ENCODE peak calls at places on chromosome 22, in six cellular contexts. W, S, X, G, O and P are unnamed samples.

GRCh38 chr22:32849501-32849900 is 48.0 kb downstream of the TIMP3 start:
- DNase-seq in W (no peak), S (no peak), X (no peak), G (no peak), O (no peak), P (no peak)

GRCh38 chr22:41364955-41365354 is 16.8 kb upstream of the TEF start:
- DNase-seq in W (no peak), S (no peak), X (no peak), G (no peak), O (no peak), P (no peak)

GRCh38 chr22:28328751-28329150 is 350.9 kb downstream of the TTC28 start:
- DNase-seq in W (no peak), S (no peak), X (no peak), G (no peak), O (no peak), P (no peak)

GRCh38 chr22:29044657-29045176 is 16.9 kb downstream of the C22orf31 start:
- DNase-seq in W (no peak), S (no peak), X (no peak), G (peak), O (peak), P (no peak)

GRCh38 chr22:43622886-43623285 is 189.2 kb downstream of the EFCAB6 start:
- DNase-seq in W (no peak), S (no peak), X (no peak), G (no peak), O (no peak), P (no peak)

GRCh38 chr22:33851240-33851639 is 69.0 kb downstream of the LARGE1 start:
- DNase-seq in W (no peak), S (no peak), X (no peak), G (no peak), O (no peak), P (no peak)

GRCh38 chr22:27133951-27134664 is 476.7 kb downstream of the MIAT start:
- DNase-seq in W (peak), S (no peak), X (peak), G (no peak), O (peak), P (no peak)

GRCh38 chr22:35561796-35562526 is 21.3 kb downstream of the RASD2 start:
- DNase-seq in W (peak), S (no peak), X (peak), G (no peak), O (no peak), P (peak)

GRCh38 chr22:43148581-43148980 is 2.8 kb upstream of the TSPO start:
- DNase-seq in W (no peak), S (no peak), X (no peak), G (no peak), O (no peak), P (no peak)

GRCh38 chr22:30602049-30602448 is 4.9 kb upstream of the TCN2 start:
- DNase-seq in W (peak), S (no peak), X (peak), G (peak), O (peak), P (no peak)

GRCh38 chr22:45166935-45167334 is 3.2 kb downstream of the NUP50 start:
- DNase-seq in W (no peak), S (no peak), X (no peak), G (no peak), O (no peak), P (no peak)

GRCh38 chr22:49953027-49953679 is 7.4 kb upstream of the PIM3 start:
- DNase-seq in W (no peak), S (no peak), X (no peak), G (no peak), O (no peak), P (no peak)

GRCh38 chr22:30538280-30538679 is 8.3 kb downstream of the SEC14L6 start:
- DNase-seq in W (no peak), S (no peak), X (no peak), G (no peak), O (no peak), P (no peak)

GRCh38 chr22:22069450-22070370 is 87.1 kb upstream of the TOP3B start:
- DNase-seq in W (no peak), S (no peak), X (peak), G (no peak), O (no peak), P (no peak)

GRCh38 chr22:43891360-43892182 is at the start of gene PNPLA5:
- DNase-seq in W (no peak), S (no peak), X (no peak), G (no peak), O (no peak), P (peak)

GRCh38 chr22:19419464-19420178 is 11.9 kb downstream of the HIRA start:
- DNase-seq in W (no peak), S (no peak), X (peak), G (no peak), O (no peak), P (no peak)

GRCh38 chr22:27990879-27991278 is 71.8 kb upstream of the PITPNB start:
- DNase-seq in W (peak), S (peak), X (peak), G (peak), O (peak), P (peak)

GRCh38 chr22:30572840-30573593 is 1.4 kb downstream of the GAL3ST1 start:
- DNase-seq in W (peak), S (no peak), X (no peak), G (peak), O (no peak), P (no peak)

GRCh38 chr22:43826142-43827093 is 14.3 kb upstream of the EFCAB6 start:
- DNase-seq in W (peak), S (no peak), X (no peak), G (no peak), O (no peak), P (no peak)

GRCh38 chr22:49951001-49951677 is 9.4 kb upstream of the PIM3 start:
- DNase-seq in W (no peak), S (no peak), X (no peak), G (no peak), O (no peak), P (no peak)

GRCh38 chr22:22076361-22076760 is 93.8 kb upstream of the TOP3B start:
- DNase-seq in W (no peak), S (no peak), X (no peak), G (no peak), O (no peak), P (no peak)

GRCh38 chr22:44329179-44329796 is 16.5 kb upstream of the SHISAL1 start:
- DNase-seq in W (no peak), S (no peak), X (no peak), G (no peak), O (no peak), P (no peak)

DNA sequence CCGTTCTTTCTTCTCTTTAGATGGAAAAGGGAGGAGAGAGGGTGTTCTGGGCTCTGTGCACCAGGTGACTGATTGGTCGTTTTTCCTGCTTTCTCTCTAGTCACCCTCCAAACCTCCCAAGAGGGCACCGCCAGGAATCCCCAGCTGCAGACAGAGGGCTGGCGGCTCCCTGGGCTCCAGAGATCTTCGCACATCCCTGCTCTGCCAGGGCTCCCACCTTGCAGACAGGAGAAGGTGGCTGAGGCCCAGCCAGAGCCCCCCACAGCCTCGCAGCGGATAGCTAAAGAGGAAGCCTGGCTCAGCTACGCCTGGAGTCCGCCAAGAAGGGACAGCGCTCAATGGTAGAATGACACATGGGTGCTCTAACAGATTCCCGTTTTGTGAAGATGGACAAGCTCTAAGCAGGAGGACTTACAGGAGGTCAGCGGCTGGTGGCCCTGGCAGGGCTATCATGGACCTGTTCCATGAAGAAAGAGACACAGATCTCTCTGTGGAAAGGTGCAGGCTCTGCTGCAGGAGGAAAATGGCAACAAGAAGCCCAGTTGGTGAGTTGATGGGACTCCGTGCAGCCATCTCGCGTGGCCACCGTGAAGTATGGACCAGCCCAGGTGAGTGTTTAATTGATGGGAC is 976.9 kb downstream of the BRD1 start:
- DNase-seq in W (no peak), S (no peak), X (no peak), G (no peak), O (no peak), P (no peak)
- TF ChIP-seq JUN in W (no peak), S (no peak), X (no peak), G (no peak), O (no peak), P (no peak)

GRCh38 chr22:24330636-24331035 is 60.0 kb downstream of the SPECC1L start:
- DNase-seq in W (no peak), S (no peak), X (peak), G (no peak), O (peak), P (no peak)
- TF ChIP-seq JUN in W (no peak), S (no peak), X (no peak), G (no peak), O (no peak), P (no peak)

GRCh38 chr22:37220543-37220968 is 8.3 kb upstream of the SSTR3 start:
- DNase-seq in W (no peak), S (no peak), X (no peak), G (no peak), O (no peak), P (no peak)

GRCh38 chr22:37221424-37222336 is 9.4 kb upstream of the SSTR3 start:
- DNase-seq in W (no peak), S (no peak), X (no peak), G (no peak), O (no peak), P (no peak)

GRCh38 chr22:37218399-37218770 is 6.1 kb upstream of the SSTR3 start:
- DNase-seq in W (no peak), S (no peak), X (no peak), G (no peak), O (no peak), P (no peak)

GRCh38 chr22:37219534-37219933 is 7.3 kb upstream of the SSTR3 start:
- DNase-seq in W (no peak), S (no peak), X (no peak), G (no peak), O (no peak), P (no peak)

GRCh38 chr22:37218771-37219411 is 6.6 kb upstream of the SSTR3 start:
- DNase-seq in W (no peak), S (no peak), X (no peak), G (no peak), O (no peak), P (no peak)
- TF ChIP-seq JUN in W (no peak), S (no peak), X (no peak), G (no peak), O (no peak), P (no peak)

GRCh38 chr22:17710023-17710422 is 64.2 kb downstream of the BID start:
- DNase-seq in W (no peak), S (no peak), X (no peak), G (no peak), O (no peak), P (no peak)

GRCh38 chr22:17707526-17707925 is 66.7 kb downstream of the BID start:
- DNase-seq in W (no peak), S (no peak), X (no peak), G (no peak), O (peak), P (no peak)

GRCh38 chr22:17717708-17718107 is 56.6 kb downstream of the BID start:
- DNase-seq in W (no peak), S (no peak), X (no peak), G (no peak), O (no peak), P (no peak)

GRCh38 chr22:17716529-17716928 is 57.7 kb downstream of the BID start:
- DNase-seq in W (no peak), S (no peak), X (no peak), G (no peak), O (no peak), P (no peak)

DNA sequence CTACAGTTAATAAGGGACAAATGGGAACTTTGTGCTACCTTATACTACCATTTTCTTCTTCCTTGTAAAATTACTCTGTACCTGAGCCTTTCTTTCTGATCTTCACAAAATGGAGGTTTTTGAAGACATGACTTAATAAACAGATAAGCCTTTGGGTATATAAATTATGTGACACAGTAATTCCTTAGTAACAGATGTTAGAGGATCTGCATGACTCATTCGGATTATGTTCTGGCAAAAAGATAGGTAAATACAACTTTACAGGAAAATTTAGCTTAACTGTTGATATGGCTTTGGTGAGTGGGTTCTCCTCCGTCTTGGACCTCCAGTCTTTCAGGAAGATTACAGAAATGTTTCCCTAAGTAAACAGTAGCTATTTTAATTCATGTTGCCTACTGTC is 61.8 kb downstream of the BID start:
- DNase-seq in W (no peak), S (no peak), X (no peak), G (no peak), O (peak), P (no peak)
- TF ChIP-seq JUN in W (no peak), S (no peak), X (no peak), G (no peak), O (peak), P (no peak)